ENCODE peak calls at places on chromosome 14, in four cellular contexts. One of them, this sample, is unnamed.

GRCh38 chr14:35492569-35493014 is 41.4 kb upstream of the INSM2 start:
- DNase-seq in A549: no peak
- DNase-seq in K562: no peak
- DNase-seq in H1: no peak
- DNase-seq in this sample: no peak

GRCh38 chr14:49946320-49947141 is 53.6 kb downstream of the ARF6 start:
- DNase-seq in A549: peak
- DNase-seq in K562: peak
- DNase-seq in H1: no peak
- DNase-seq in this sample: peak

GRCh38 chr14:75334191-75335051 is 55.8 kb downstream of the FOS start:
- DNase-seq in A549: no peak
- DNase-seq in K562: no peak
- DNase-seq in H1: no peak
- DNase-seq in this sample: no peak

GRCh38 chr14:61609143-61609851 is 86.0 kb upstream of the HIF1A start:
- DNase-seq in A549: no peak
- DNase-seq in K562: no peak
- DNase-seq in H1: peak
- DNase-seq in this sample: peak

GRCh38 chr14:92923744-92924103 is 774 bp downstream of the CHGA start:
- DNase-seq in A549: no peak
- DNase-seq in K562: no peak
- DNase-seq in H1: no peak
- DNase-seq in this sample: no peak

GRCh38 chr14:104016873-104017650 is 68.4 kb upstream of the ASPG start:
- DNase-seq in A549: no peak
- DNase-seq in K562: no peak
- DNase-seq in H1: no peak
- DNase-seq in this sample: no peak

GRCh38 chr14:95507701-95508103 is 8.7 kb downstream of the SYNE3 start:
- DNase-seq in A549: no peak
- DNase-seq in K562: no peak
- DNase-seq in H1: no peak
- DNase-seq in this sample: peak

GRCh38 chr14:55926007-55926406 is 192.2 kb upstream of the PELI2 start:
- DNase-seq in A549: no peak
- DNase-seq in K562: no peak
- DNase-seq in H1: no peak
- DNase-seq in this sample: no peak

GRCh38 chr14:104732355-104732804 is 8.4 kb downstream of the ADSS1 start:
- DNase-seq in A549: peak
- DNase-seq in K562: no peak
- DNase-seq in H1: no peak
- DNase-seq in this sample: no peak

GRCh38 chr14:29926701-29927595 is 699 bp downstream of the PRKD1 start:
- DNase-seq in A549: peak
- DNase-seq in K562: no peak
- DNase-seq in H1: no peak
- DNase-seq in this sample: peak

GRCh38 chr14:54837508-54838149 is 65.0 kb downstream of the GCH1 start:
- DNase-seq in A549: no peak
- DNase-seq in K562: no peak
- DNase-seq in H1: no peak
- DNase-seq in this sample: no peak

GRCh38 chr14:73861060-73861459 is 9.4 kb downstream of the PTGR2 start:
- DNase-seq in A549: no peak
- DNase-seq in K562: peak
- DNase-seq in H1: no peak
- DNase-seq in this sample: no peak

GRCh38 chr14:102076793-102077759 is 9.8 kb downstream of the HSP90AA1 start:
- DNase-seq in A549: no peak
- DNase-seq in K562: no peak
- DNase-seq in H1: no peak
- DNase-seq in this sample: no peak

GRCh38 chr14:71554323-71554722 is 377.9 kb upstream of the RGS6 start:
- DNase-seq in A549: no peak
- DNase-seq in K562: no peak
- DNase-seq in H1: no peak
- DNase-seq in this sample: no peak
- H3K4me2 ChIP-seq in A549: no peak
- H3K4me2 ChIP-seq in K562: no peak
- H3K4me2 ChIP-seq in H1: no peak
- H3K4me2 ChIP-seq in this sample: no peak

DNA sequence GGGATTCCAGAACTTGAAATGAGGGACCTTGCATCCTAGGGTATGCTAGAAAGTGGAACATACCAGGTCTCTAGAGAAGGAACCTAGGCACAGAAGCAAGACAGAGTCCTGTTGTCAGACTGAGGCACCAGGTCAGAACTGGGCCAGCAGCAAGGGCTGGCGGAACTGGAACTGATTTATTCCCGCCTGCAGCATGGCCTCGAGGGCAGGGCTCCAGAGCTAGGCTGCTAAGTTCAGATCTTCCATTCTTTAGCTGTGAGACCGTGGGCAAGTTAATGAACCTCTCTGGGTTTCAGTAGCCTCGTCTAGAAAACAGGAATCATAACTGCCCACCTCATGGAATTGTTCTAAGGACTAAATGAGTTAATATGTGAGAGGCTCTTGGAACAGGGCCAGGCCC is 199.9 kb downstream of the ZFP36L1 start:
- DNase-seq in A549: no peak
- DNase-seq in K562: no peak
- DNase-seq in H1: no peak
- DNase-seq in this sample: no peak
- TF ChIP-seq JUN in A549: no peak
- TF ChIP-seq JUN in K562: no peak
- TF ChIP-seq JUN in H1: no peak
- TF ChIP-seq JUN in this sample: no peak

DNA sequence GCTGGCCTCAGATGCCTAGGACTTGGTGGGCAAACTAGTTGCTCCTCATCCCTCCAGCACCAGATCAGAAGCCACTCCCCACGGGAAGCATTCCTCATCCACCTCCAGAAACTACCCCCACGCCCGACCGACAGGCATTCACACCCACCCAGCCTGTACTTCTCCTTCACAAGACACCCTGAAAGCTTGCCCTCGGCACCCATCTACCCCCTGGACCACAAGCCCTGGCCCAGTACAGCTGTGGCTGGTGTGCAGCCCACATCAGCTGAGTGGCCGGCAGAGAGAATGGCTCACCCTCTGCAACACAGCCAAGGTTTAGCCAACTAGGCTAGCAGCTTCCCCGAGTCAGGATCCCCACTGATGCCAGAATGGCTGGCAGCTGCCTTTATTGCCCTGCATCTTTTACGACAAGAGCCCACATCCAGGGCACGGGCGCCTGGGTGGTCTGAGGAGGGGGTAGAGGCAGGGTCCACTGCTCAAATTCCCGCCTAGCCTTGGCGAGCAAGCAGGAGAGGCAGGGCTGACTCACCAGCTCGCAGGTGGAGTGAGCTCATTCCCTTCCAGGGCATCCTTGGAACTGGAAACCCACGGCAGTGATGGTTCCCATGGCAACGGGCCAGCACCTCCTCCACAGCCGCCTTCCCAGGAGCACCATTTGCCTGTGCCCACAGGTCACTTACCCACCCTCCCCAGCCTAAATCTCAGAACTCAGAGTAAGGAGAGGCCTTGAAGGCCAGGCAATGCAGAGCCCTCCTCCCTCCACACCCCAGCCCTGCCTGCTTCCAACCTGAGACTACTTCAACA is 17.1 kb downstream of the ACTN1 start:
- DNase-seq in A549: no peak
- DNase-seq in K562: no peak
- DNase-seq in H1: no peak
- DNase-seq in this sample: peak
- H3K4me2 ChIP-seq in A549: peak
- H3K4me2 ChIP-seq in K562: no peak
- H3K4me2 ChIP-seq in H1: no peak
- H3K4me2 ChIP-seq in this sample: no peak

GRCh38 chr14:57962293-57962996 is 96.6 kb upstream of the SLC35F4 start:
- DNase-seq in A549: no peak
- DNase-seq in K562: no peak
- DNase-seq in H1: peak
- DNase-seq in this sample: no peak
- TF ChIP-seq JUN in A549: no peak
- TF ChIP-seq JUN in K562: no peak
- TF ChIP-seq JUN in H1: no peak
- TF ChIP-seq JUN in this sample: no peak

GRCh38 chr14:57259672-57260071 is 9.0 kb downstream of the EXOC5 start:
- DNase-seq in A549: no peak
- DNase-seq in K562: no peak
- DNase-seq in H1: no peak
- DNase-seq in this sample: no peak
- H3K4me2 ChIP-seq in A549: no peak
- H3K4me2 ChIP-seq in K562: peak
- H3K4me2 ChIP-seq in H1: no peak
- H3K4me2 ChIP-seq in this sample: no peak